ENCODE peak calls at places on chromosomes 2 and 18, in six cellular contexts. D is HCT116, M is H1, A is endothelial cell of umbilical vein, J is sigmoid colon, W is spleen. Y is an unnamed sample. For H3K9me3, the result is how much of the 10 kb centered on the place peaks cover.

GRCh38 chr18:49682301-49683190 is 120.7 kb downstream of the LIPG start:
- DNase-seq in M (no peak), D (no peak), A (no peak), J (no peak), W (no peak), Y (no peak)

GRCh38 chr2:180999274-180999964 is 19.0 kb downstream of the UBE2E3 start:
- DNase-seq in M (no peak), W (no peak), D (no peak), J (no peak), A (no peak), Y (no peak)

GRCh38 chr2:8369522-8369921 is 312.3 kb upstream of the ID2 start:
- DNase-seq in J (no peak), D (no peak), W (no peak), A (no peak), M (no peak), Y (no peak)

GRCh38 chr2:237475704-237476107 is 11.3 kb upstream of the MLPH start:
- DNase-seq in D (no peak), J (no peak), W (no peak), M (no peak), A (peak), Y (no peak)

GRCh38 chr2:38654495-38655381 is 11.2 kb upstream of the GALM start:
- DNase-seq in D (no peak), J (no peak), W (no peak), M (no peak), A (no peak), Y (no peak)

GRCh38 chr2:240462704-240463273 is 27.3 kb downstream of the GPC1 start:
- DNase-seq in D (no peak), A (no peak), W (peak), M (no peak), J (peak), Y (peak)

GRCh38 chr2:86274918-86275275 is 62.5 kb downstream of the REEP1 start:
- DNase-seq in M (no peak), W (no peak), J (peak), D (no peak), A (no peak), Y (peak)

GRCh38 chr2:176435691-176436215 is 166.5 kb downstream of the MTX2 start:
- DNase-seq in D (no peak), A (no peak), J (no peak), M (no peak), W (no peak), Y (no peak)

GRCh38 chr2:160741815-160742214 is 248.2 kb upstream of the RBMS1 start:
- DNase-seq in J (no peak), D (no peak), W (no peak), A (no peak), M (no peak), Y (no peak)

GRCh38 chr2:973129-973528 is 22.5 kb downstream of the SNTG2 start:
- DNase-seq in A (no peak), M (no peak), J (no peak), D (no peak), W (no peak), Y (no peak)

GRCh38 chr2:226256237-226256636 is 543.4 kb downstream of the IRS1 start:
- DNase-seq in M (no peak), J (no peak), W (no peak), A (no peak), D (no peak), Y (no peak)

GRCh38 chr18:9631814-9632496 is 17.6 kb upstream of the PPP4R1 start:
- DNase-seq in J (no peak), D (peak), M (no peak), W (no peak), A (peak), Y (no peak)

GRCh38 chr18:80231616-80232015 is 15.7 kb downstream of the PARD6G start:
- DNase-seq in M (peak), A (no peak), J (peak), D (no peak), W (no peak), Y (no peak)

GRCh38 chr18:43514747-43515146 is 237.5 kb upstream of the SYT4 start:
- DNase-seq in J (no peak), A (no peak), W (no peak), M (no peak), D (no peak), Y (no peak)
- H3K9me3 ChIP-seq in J (under half), A (under half), W (under half), M (under half), D (under half), Y (under half)

DNA sequence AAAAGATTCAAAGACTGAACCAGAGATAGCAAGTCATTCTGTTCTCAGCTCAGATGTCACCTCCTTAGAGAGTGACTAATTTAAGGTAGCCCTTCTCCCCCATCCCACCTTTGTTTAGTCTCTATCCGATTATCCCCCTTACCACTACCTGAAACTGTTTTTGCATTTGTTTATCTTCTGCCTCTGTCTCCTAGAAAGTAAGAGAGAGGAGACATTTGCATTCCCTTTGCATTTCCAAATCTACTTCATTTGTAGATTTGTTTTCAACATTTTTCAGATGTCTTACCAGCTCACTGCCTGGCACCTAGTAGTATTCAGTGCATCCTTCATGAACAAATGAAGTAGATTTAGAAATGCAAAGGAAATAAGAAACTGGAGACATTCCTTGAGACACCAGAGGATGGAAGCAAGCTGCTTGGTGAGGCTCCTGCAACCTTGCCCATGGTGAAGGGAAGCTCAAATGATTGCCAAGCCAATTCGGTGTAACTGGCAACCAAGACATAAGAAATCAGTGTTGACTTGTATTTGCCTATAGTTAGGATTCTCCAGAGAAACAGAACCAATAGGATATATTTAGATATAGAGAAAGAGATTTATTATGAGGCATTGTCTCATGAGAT is 385.7 kb downstream of the STK39 start:
- DNase-seq in M (no peak), J (no peak), D (no peak), A (no peak), W (no peak), Y (no peak)
- H3K27ac ChIP-seq in M (peak), J (no peak), D (no peak), A (no peak), W (no peak), Y (no peak)

GRCh38 chr2:127228102-127228501 is 8.0 kb upstream of the CYP27C1 start:
- DNase-seq in A (peak), D (no peak), J (no peak), M (no peak), W (no peak), Y (no peak)

GRCh38 chr2:127225186-127225960 is 5.3 kb upstream of the CYP27C1 start:
- DNase-seq in W (no peak), M (no peak), J (no peak), A (no peak), D (no peak), Y (no peak)

GRCh38 chr2:127226132-127226519 is 6.0 kb upstream of the CYP27C1 start:
- DNase-seq in D (no peak), A (no peak), J (no peak), W (peak), M (no peak), Y (no peak)

GRCh38 chr2:127229555-127229954 is 9.5 kb upstream of the CYP27C1 start:
- DNase-seq in J (no peak), M (no peak), D (no peak), A (no peak), W (no peak), Y (no peak)

DNA sequence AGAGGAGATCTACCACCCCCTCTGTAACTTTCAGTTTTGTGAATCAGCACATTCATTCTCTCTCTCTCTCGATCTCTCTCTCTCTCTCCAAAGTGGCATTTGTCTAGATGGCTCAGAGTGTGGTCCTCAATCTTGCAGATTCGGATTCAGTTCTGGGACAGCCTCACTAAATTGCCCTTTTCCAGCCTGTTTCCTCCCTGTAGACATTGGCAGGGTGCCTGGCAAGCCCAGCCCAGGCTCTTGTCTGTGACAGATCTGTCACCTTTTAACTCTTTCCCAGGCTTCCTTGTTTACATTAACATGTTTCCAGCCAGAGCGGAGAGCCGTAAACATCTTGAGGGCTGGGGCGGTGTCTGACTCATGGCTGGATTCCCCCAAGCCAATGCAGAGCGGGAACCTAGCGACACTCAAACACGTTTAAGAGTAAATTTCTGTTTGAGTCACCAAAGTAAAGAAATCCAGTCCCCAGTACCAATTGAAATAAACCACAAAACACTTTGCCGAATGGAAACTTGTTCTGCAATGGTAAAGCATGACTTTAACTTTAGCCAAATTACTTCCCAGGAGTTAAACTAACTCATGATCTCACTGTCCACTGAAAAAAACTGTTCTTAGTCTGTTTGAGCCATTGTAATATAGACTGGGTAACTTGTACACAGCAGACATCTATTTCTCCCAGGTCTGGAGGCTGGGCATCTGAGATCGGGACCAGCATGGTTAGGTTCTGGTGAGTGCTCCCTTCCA is 6.6 kb upstream of the CYP27C1 start:
- DNase-seq in D (peak), A (peak), M (no peak), J (no peak), W (peak), Y (peak)
- TF ChIP-seq POLR2AphosphoS5 in D (no peak), A (peak), M (no peak), J (peak), W (no peak), Y (peak)

GRCh38 chr2:89848763-89849162 is 1157.3 kb downstream of the RPIA start:
- DNase-seq in D (no peak), M (no peak), A (no peak), W (no peak), J (no peak), Y (no peak)
- H3K9me3 ChIP-seq in D (under half), M (half or more), A (under half), W (under half), J (under half), Y (under half)

GRCh38 chr2:215363461-215364156 is 51.8 kb downstream of the ATIC start:
- DNase-seq in J (no peak), A (no peak), W (no peak), D (no peak), M (no peak), Y (no peak)

GRCh38 chr2:215366440-215367032 is 54.7 kb downstream of the ATIC start:
- DNase-seq in M (no peak), J (no peak), A (no peak), W (no peak), D (no peak), Y (no peak)

GRCh38 chr2:215364157-215365155 is 52.6 kb downstream of the ATIC start:
- DNase-seq in D (no peak), A (no peak), W (no peak), J (no peak), M (no peak), Y (no peak)

GRCh38 chr2:215363039-215363438 is 51.2 kb downstream of the ATIC start:
- DNase-seq in W (no peak), M (no peak), D (no peak), A (no peak), J (no peak), Y (no peak)

DNA sequence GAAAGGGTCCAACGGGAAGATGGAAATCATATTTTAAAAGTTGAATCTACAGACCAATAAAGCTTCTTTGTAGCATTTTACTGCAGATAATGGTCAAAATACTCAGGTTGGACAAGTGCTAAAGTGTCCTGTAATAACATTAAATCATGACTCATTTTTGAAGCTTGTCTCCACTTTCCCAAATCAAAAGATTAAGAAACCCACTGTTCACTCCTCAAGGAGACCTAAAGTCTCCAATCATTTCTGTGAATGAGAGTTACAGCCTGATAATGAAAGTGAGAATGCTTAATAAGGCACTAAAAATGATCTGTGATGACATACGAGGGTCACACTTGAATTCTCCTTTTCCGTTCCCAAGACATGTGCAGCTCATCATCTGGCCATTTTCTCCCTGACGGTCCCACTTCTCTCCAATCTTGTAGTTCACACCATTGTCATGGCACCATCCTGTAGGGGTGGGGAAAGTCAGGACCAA is 53.4 kb downstream of the ATIC start:
- DNase-seq in A (no peak), M (no peak), J (no peak), W (no peak), D (no peak), Y (no peak)
- H3K27ac ChIP-seq in A (no peak), M (no peak), J (no peak), W (no peak), D (no peak), Y (no peak)

GRCh38 chr2:189002079-189002478 is 27.9 kb downstream of the COL3A1 start:
- DNase-seq in W (no peak), A (peak), D (peak), J (no peak), M (no peak), Y (no peak)
- TF ChIP-seq POLR2AphosphoS5 in W (no peak), A (no peak), D (no peak), J (no peak), M (no peak), Y (no peak)

GRCh38 chr18:13703899-13704298 is 22.5 kb downstream of the FAM210A start:
- DNase-seq in D (peak), A (no peak), M (no peak), J (no peak), W (no peak), Y (no peak)
- H3K9me3 ChIP-seq in D (under half), A (under half), M (under half), J (under half), W (half or more), Y (under half)

DNA sequence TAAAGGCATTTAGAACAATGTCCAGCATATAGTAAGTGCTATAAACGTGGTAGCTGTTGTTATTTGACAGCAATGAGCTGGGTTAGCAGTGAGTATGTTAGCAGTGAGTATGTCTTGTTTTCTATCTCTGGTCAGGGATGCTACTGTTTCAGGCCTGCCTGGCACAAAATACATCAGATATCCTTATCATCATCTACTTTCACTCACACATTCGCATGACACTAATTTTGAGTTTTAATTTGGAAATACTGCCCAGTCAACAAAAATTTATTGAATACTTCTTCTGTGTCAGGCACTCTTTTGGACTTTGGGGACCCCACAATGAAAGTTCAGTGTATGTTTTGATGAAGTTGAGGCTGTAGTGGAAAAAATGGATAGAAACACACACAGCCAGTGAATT is 401.6 kb downstream of the CLIP4 start:
- DNase-seq in M (no peak), D (no peak), J (no peak), A (no peak), W (no peak), Y (no peak)
- H3K27ac ChIP-seq in M (no peak), D (no peak), J (no peak), A (no peak), W (no peak), Y (no peak)

Y was measured in transverse colon.